ENCODE peak calls at places on chromosomes 2 and 18, in eight cellular contexts. V is trophoblast cell, X is adrenal gland, D is keratinocyte, S is left ventricle myocardium inferior, Y is cardiac muscle cell, P is pancreas, F is mesendoderm. I is an unnamed sample. For H3K36me3, the result is how much of the 10 kb centered on the place peaks cover.

GRCh38 chr2:118417417-118418125 is 329.3 kb downstream of the INSIG2 start:
- DNase-seq in D (no peak), P (no peak), V (no peak), X (no peak), Y (no peak), S (no peak), F (no peak), I (no peak)

GRCh38 chr2:9975805-9976447 is 24.4 kb downstream of the GRHL1 start:
- DNase-seq in D (peak), X (peak), V (peak), Y (no peak), P (no peak), F (no peak), S (no peak), I (no peak)

GRCh38 chr2:104790100-104790811 is 63.7 kb upstream of the POU3F3 start:
- DNase-seq in V (no peak), Y (peak), D (no peak), F (peak), P (no peak), X (no peak), S (no peak), I (no peak)

GRCh38 chr2:112181571-112182290 is 43.5 kb downstream of the FBLN7 start:
- DNase-seq in Y (peak), S (no peak), F (peak), P (peak), V (peak), D (no peak), X (no peak), I (peak)

GRCh38 chr2:61993422-61994024 is 88.0 kb downstream of the COMMD1 start:
- DNase-seq in S (no peak), D (no peak), V (peak), F (peak), X (peak), Y (peak), P (no peak), I (no peak)

GRCh38 chr2:173300458-173300857 is 54.2 kb upstream of the CDCA7 start:
- DNase-seq in Y (no peak), P (no peak), X (no peak), S (no peak), D (no peak), F (peak), V (peak), I (no peak)

GRCh38 chr2:48946444-48947048 is 191.0 kb upstream of the LHCGR start:
- DNase-seq in P (no peak), D (peak), V (peak), F (peak), S (no peak), X (peak), Y (peak), I (peak)

GRCh38 chr2:192885569-192886160 is 690.9 kb upstream of the TMEFF2 start:
- DNase-seq in P (no peak), V (peak), F (no peak), X (no peak), Y (no peak), S (no peak), D (no peak), I (no peak)

GRCh38 chr2:17107131-17107530 is 411.1 kb downstream of the RAD51AP2 start:
- DNase-seq in V (no peak), P (no peak), D (no peak), X (no peak), F (no peak), Y (no peak), S (no peak), I (no peak)

GRCh38 chr18:76405761-76406356 is 89.2 kb downstream of the ZNF516 start:
- DNase-seq in V (peak), D (no peak), P (peak), X (peak), S (peak), F (peak), Y (no peak), I (no peak)

GRCh38 chr18:1539276-1539675 is 634.6 kb downstream of the ADCYAP1 start:
- DNase-seq in X (no peak), S (no peak), D (no peak), V (no peak), P (no peak), F (no peak), Y (no peak), I (no peak)

GRCh38 chr18:1541478-1541877 is 636.8 kb downstream of the ADCYAP1 start:
- DNase-seq in D (no peak), Y (no peak), S (no peak), X (no peak), F (peak), P (no peak), V (peak), I (no peak)

GRCh38 chr18:1542230-1542774 is 637.6 kb downstream of the ADCYAP1 start:
- DNase-seq in V (no peak), P (no peak), Y (no peak), D (no peak), X (no peak), S (no peak), F (no peak), I (no peak)

DNA sequence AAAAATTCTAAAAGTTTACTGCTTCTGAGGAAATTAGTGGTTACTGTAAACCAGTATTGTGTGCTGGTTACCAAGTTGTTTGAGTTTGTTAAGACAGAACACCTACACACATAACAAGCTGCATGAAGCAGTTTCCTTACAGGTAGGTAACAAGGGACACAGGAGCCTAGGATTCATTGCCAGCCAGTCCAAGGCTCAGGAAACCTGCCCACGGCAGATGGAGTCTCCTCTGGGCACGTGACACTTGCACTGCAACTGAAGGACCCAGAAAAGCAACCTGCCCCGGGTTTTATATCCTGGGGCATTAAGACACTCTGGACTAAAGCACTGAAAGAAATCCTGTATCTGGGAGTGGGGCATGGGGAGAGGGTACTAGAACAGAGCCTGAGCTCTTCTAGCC is 639.3 kb downstream of the ADCYAP1 start:
- DNase-seq in Y (no peak), P (no peak), S (no peak), D (no peak), V (no peak), F (no peak), X (no peak), I (no peak)
- H3K27ac ChIP-seq in Y (no peak), P (no peak), S (no peak), D (no peak), V (no peak), F (no peak), X (no peak), I (no peak)

DNA sequence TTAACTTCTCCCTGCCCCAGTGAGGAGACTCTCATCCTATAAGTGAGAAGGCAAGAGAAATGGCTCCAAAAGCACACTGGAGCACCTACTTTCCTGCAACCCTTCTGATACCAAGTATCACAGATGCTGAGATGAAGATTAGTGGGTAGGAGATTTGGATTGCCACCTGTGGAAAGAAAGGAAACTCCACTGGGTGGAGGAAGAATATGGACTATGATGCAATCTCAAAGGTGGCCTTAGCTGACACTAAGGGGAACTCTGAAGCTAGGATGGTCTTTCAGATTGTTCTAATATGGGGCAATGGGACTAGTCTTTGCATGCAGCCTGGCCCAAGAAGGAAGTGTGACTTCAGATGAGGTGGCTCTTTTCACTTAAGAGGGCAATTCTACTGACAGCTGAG is 21.6 kb downstream of the PRKRA start:
- DNase-seq in S (no peak), F (no peak), V (no peak), P (no peak), D (no peak), Y (no peak), X (no peak), I (no peak)
- H3K36me3 ChIP-seq in S (half or more), F (under half), V (under half), P (under half), D (under half), Y (under half), X (under half), I (under half)

DNA sequence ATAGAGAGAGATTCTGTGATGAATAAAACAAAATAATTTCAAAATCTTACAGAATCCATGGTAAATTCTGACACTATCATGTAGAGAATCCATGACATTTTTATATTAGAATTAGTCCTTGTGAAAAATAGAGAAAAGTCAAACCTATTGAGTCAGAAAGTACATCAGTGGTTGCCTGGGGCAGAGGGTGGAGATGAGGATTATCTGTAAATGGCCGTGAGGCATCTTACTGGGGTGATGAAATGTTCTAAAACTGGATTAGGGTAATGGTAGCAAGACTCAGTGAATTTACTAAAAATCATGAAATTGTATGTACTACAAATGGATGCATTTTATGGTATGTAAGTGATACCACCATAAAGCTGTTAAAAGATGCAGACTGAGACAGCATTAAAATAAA is 323.1 kb downstream of the SLC8A1 start:
- DNase-seq in D (no peak), V (no peak), X (no peak), F (no peak), S (no peak), P (no peak), Y (no peak), I (no peak)
- H3K27ac ChIP-seq in D (no peak), V (no peak), X (no peak), F (no peak), S (peak), P (no peak), Y (no peak), I (no peak)

GRCh38 chr2:85549826-85550225 is 10.9 kb downstream of the MAT2A start:
- DNase-seq in P (no peak), V (peak), S (no peak), D (no peak), Y (no peak), F (peak), X (no peak), I (no peak)
- H3K36me3 ChIP-seq in P (under half), V (under half), S (half or more), D (under half), Y (under half), F (under half), X (half or more), I (under half)

GRCh38 chr18:376307-376706 is 108.5 kb upstream of the THOC1 start:
- DNase-seq in P (no peak), S (no peak), Y (no peak), D (no peak), F (no peak), X (no peak), V (no peak), I (no peak)

GRCh38 chr18:379665-380356 is 112.0 kb upstream of the THOC1 start:
- DNase-seq in P (no peak), S (peak), D (no peak), V (peak), Y (no peak), X (peak), F (no peak), I (no peak)

GRCh38 chr18:374735-375168 is 106.9 kb upstream of the THOC1 start:
- DNase-seq in D (no peak), F (no peak), S (no peak), X (no peak), Y (no peak), V (no peak), P (no peak), I (no peak)

GRCh38 chr18:377088-377487 is 109.2 kb upstream of the THOC1 start:
- DNase-seq in V (no peak), X (no peak), Y (no peak), F (no peak), P (no peak), D (no peak), S (no peak), I (no peak)

GRCh38 chr18:378039-378438 is 110.2 kb upstream of the THOC1 start:
- DNase-seq in D (no peak), F (no peak), V (no peak), X (no peak), Y (no peak), S (no peak), P (no peak), I (no peak)
- H3K27ac ChIP-seq in D (no peak), F (no peak), V (no peak), X (no peak), Y (no peak), S (no peak), P (no peak), I (no peak)

GRCh38 chr18:51064256-51064655 is 34.2 kb downstream of the SMAD4 start:
- DNase-seq in P (no peak), V (no peak), F (no peak), X (no peak), S (no peak), Y (no peak), D (no peak), I (no peak)
- H3K36me3 ChIP-seq in P (under half), V (under half), F (under half), X (under half), S (half or more), Y (half or more), D (under half), I (under half)

GRCh38 chr2:199929257-199929656 is 18.2 kb downstream of the C2orf69 start:
- DNase-seq in X (no peak), D (no peak), F (no peak), S (no peak), V (no peak), Y (no peak), P (no peak), I (no peak)
- H3K27ac ChIP-seq in X (no peak), D (no peak), F (no peak), S (no peak), V (no peak), Y (no peak), P (no peak), I (no peak)

GRCh38 chr2:88751770-88752169 is 60.3 kb downstream of the RPIA start:
- DNase-seq in F (no peak), D (no peak), V (no peak), S (no peak), Y (no peak), X (no peak), P (no peak), I (no peak)
- H3K36me3 ChIP-seq in F (under half), D (under half), V (under half), S (half or more), Y (under half), X (under half), P (under half), I (under half)

DNA sequence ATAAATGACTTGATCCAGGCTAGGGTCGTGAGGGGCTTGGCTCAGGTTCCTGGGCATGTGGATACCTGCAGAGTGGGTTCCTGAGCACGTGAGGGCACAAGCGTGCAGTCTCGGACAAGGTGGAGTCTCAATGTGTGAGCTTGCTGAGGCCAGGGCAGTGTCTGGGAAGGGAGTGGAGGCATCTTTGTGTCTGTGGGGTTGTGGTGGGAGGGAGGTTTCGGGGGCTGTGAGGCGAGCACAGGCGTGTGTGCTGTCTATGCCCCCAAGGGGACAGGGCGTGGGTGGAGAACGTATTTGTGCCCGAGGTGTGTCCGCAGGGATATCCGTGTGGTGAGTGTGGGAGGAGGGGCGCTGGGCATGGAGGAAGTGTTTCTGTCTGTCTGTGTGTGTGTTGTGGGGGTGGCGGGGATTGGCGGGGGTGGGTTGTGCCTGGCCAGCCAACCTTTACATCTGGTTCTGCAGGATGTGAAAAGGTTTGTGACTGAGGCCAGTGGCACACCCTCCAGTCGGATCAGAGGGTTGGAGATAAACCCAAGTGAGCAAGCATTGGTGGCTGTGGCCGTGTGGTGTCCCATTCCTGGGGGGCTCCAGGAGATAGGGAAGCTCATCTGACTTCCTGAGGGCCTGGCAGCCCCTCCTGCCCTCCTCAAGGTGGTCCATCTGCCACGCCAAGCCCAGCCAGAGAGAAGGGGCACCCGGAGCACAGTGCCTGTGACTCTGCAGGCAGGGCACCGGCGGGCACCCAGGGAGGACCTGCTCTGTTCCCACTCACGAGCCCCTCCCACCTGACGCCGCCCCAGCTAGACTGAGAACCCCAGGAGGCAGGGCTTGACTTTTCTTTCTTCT is 57.1 kb downstream of the ZFP36L2 start:
- DNase-seq in X (peak), Y (no peak), S (no peak), F (no peak), P (no peak), V (no peak), D (peak), I (peak)
- H3K27ac ChIP-seq in X (peak), Y (peak), S (peak), F (no peak), P (peak), V (no peak), D (peak), I (peak)

I was measured in naive thymus-derived CD4-positive, alpha-beta T cell.